ENCODE peak calls at places on chromosomes 6 and 20, in seven cellular contexts. N, A, R, V, T, S and C are unnamed samples.

GRCh38 chr20:8790442-8791074 is 278.3 kb upstream of the PLCB4 start:
- DNase-seq in V (no peak), T (peak), R (peak), A (peak), S (peak), N (peak), C (peak)

GRCh38 chr6:142605922-142606321 is 304.1 kb downstream of the ADGRG6 start:
- DNase-seq in R (no peak), V (no peak), T (peak), A (no peak), S (peak), N (no peak), C (peak)

GRCh38 chr20:19998990-19999705 is 18.0 kb upstream of the NAA20 start:
- DNase-seq in V (no peak), R (no peak), T (no peak), S (no peak), A (no peak), N (no peak), C (no peak)

GRCh38 chr6:39669117-39669690 is 56.0 kb downstream of the KIF6 start:
- DNase-seq in T (no peak), V (no peak), N (no peak), A (no peak), R (no peak), S (peak), C (no peak)

GRCh38 chr6:111701146-111701545 is 95.5 kb upstream of the TRAF3IP2 start:
- DNase-seq in T (no peak), N (no peak), V (no peak), A (no peak), R (no peak), S (no peak), C (no peak)

GRCh38 chr6:85044336-85044735 is 279.9 kb upstream of the TBX18 start:
- DNase-seq in V (no peak), A (no peak), N (no peak), T (peak), R (no peak), S (no peak), C (peak)

GRCh38 chr6:136411028-136411329 is 121.3 kb upstream of the BCLAF1 start:
- DNase-seq in T (no peak), V (no peak), N (no peak), A (no peak), R (no peak), S (no peak), C (no peak)

GRCh38 chr20:60101201-60101893 is 143.1 kb downstream of the CDH26 start:
- DNase-seq in N (no peak), S (no peak), V (peak), R (no peak), A (no peak), T (no peak), C (no peak)

GRCh38 chr6:44238687-44239350 is 8.1 kb upstream of the HSP90AB1 start:
- DNase-seq in A (no peak), V (no peak), N (no peak), S (no peak), T (no peak), R (peak), C (no peak)

GRCh38 chr20:39070484-39071231 is 108.5 kb downstream of the DHX35 start:
- DNase-seq in A (no peak), S (peak), T (peak), N (no peak), R (peak), V (no peak), C (peak)

GRCh38 chr6:33205172-33206026 is 944 bp downstream of the HSD17B8 start:
- DNase-seq in A (peak), T (peak), V (no peak), S (no peak), N (peak), R (peak), C (no peak)

GRCh38 chr20:1174787-1175186 is 10.0 kb downstream of the TMEM74B start:
- DNase-seq in A (no peak), R (no peak), T (no peak), N (peak), S (no peak), V (no peak), C (no peak)

GRCh38 chr6:44001318-44001868 is 125.9 kb downstream of the MRPL14 start:
- DNase-seq in A (peak), N (peak), R (no peak), S (peak), V (peak), T (no peak), C (peak)

GRCh38 chr20:2604506-2604835 is 48.0 kb upstream of the NOP56 start:
- DNase-seq in T (no peak), A (no peak), S (no peak), R (no peak), V (no peak), N (no peak), C (no peak)

GRCh38 chr6:34530753-34531365 is 25.3 kb downstream of the SPDEF start:
- DNase-seq in T (no peak), A (no peak), V (no peak), S (no peak), R (no peak), N (peak), C (no peak)

GRCh38 chr6:43669050-43669921 is 18.3 kb downstream of the MRPS18A start:
- DNase-seq in N (peak), T (peak), S (peak), V (no peak), R (no peak), A (no peak), C (peak)

DNA sequence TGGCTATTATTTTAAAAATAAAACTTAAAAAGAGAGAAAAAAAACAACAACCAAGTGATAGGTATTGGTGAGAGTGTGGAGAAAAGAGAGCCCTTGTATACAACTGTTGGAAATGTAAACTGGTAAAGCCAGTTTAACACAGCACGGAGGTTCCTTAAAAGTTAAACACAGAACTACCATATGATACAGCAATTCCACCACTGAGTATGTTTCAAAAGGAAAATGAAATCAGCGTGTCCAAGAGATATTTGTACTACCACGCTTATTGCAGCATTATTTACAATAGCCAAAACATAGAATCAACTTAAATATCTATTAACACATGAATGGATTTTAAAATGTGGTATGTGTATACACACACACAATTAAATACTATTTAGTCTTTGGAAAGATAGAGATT is 1.1 kb downstream of the PTCHD4 start:
- DNase-seq in N (no peak), T (no peak), A (no peak), S (peak), R (peak), V (no peak), C (no peak)
- H3K4me3 ChIP-seq in N (no peak), T (peak), A (no peak), S (peak), R (no peak), V (peak), C (no peak)

DNA sequence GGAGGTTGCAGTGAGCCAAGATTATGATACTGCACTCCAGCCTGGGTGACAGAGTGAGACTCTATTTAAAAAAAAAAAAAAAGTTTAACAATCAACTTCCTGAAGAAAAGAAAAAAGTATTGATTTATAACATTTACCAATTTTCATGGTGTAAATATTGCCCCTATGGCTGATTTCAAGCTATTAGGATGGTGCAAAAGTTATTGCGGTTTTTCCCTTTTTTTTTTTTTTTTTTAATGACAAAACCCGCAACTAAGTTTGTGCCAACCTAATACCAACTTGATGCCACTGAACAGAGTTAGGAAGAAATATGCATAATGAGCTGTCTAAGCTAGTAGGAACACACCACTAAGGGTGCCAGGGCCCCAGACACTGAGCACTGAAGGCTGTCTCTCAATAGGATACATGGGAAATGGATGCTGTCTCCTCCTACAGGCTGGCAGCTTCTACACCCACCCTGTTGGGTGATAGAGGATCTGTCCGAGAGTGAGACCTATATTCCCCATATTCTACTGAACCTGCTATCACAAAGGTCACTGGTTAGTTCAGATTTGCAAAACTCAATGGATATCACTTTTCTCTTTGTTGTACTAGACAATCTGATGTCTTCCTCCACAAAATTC is 6.5 kb upstream of the PERP start:
- DNase-seq in V (no peak), T (no peak), R (no peak), N (no peak), S (no peak), A (no peak), C (no peak)
- TF ChIP-seq CTCF in V (no peak), T (no peak), R (peak), N (no peak), S (no peak), A (no peak), C (no peak)

GRCh38 chr6:36757943-36758508 is 60.4 kb downstream of the RAB44 start:
- DNase-seq in T (no peak), A (no peak), N (no peak), S (no peak), V (no peak), R (no peak), C (no peak)
- H3K4me3 ChIP-seq in T (no peak), A (peak), N (no peak), S (no peak), V (no peak), R (no peak), C (no peak)

GRCh38 chr6:24936641-24937317 is 1.0 kb upstream of the RIPOR2 start:
- DNase-seq in S (no peak), T (peak), R (peak), N (no peak), A (no peak), V (no peak), C (no peak)
- TF ChIP-seq CTCF in S (no peak), T (no peak), R (no peak), N (no peak), A (no peak), V (no peak), C (no peak)

GRCh38 chr20:46709459-46710148 is at the start of gene SLC2A10:
- DNase-seq in R (peak), N (peak), S (peak), T (peak), A (no peak), V (peak), C (peak)
- H3K4me3 ChIP-seq in R (peak), N (peak), S (peak), T (peak), A (no peak), V (peak), C (peak)

GRCh38 chr6:52726193-52726542 is 37.1 kb downstream of the GSTA2 start:
- DNase-seq in R (no peak), T (no peak), V (no peak), N (no peak), A (no peak), S (no peak), C (no peak)

GRCh38 chr6:52725530-52726192 is 37.6 kb downstream of the GSTA2 start:
- DNase-seq in N (peak), V (no peak), A (no peak), R (peak), T (peak), S (no peak), C (peak)

GRCh38 chr6:52725133-52725529 is 38.1 kb downstream of the GSTA2 start:
- DNase-seq in V (no peak), R (peak), A (no peak), N (peak), S (no peak), T (peak), C (peak)

GRCh38 chr6:52724041-52724405 is 39.3 kb downstream of the GSTA2 start:
- DNase-seq in A (no peak), S (peak), T (peak), N (no peak), V (no peak), R (no peak), C (peak)

GRCh38 chr6:52724406-52725121 is 38.7 kb downstream of the GSTA2 start:
- DNase-seq in T (peak), A (peak), N (peak), R (peak), V (peak), S (peak), C (peak)
- TF ChIP-seq CTCF in T (peak), A (peak), N (peak), R (peak), V (peak), S (peak), C (peak)

DNA sequence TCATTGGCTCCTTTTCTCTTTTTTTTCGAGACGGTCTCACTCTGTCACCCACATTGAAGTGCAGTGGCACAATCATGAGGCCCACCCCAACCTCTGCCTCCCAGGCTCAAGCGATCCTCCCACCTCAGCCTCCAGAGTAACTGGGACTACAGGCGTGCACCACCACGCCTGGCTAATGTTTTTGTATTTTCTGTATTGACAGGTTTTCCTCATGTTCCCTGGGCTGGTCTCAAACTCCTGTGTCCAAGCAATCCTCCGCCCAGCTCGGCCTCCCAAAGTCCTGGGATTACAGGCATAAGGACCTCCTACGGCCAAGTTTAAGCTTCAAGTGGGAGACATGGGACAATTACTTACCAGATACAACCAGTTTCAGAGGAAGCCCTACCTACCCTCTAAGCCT is 9.4 kb upstream of the POU5F1 start:
- DNase-seq in A (no peak), V (no peak), T (no peak), R (no peak), S (no peak), N (no peak), C (no peak)
- H3K4me3 ChIP-seq in A (peak), V (peak), T (peak), R (no peak), S (peak), N (no peak), C (peak)

GRCh38 chr6:132830236-132830799 is 15.9 kb downstream of the RPS12 start:
- DNase-seq in T (peak), V (no peak), R (peak), N (peak), A (peak), S (peak), C (peak)
- TF ChIP-seq CTCF in T (peak), V (peak), R (peak), N (peak), A (peak), S (peak), C (peak)

GRCh38 chr20:58514321-58515239 is 619 bp downstream of the APCDD1L start:
- DNase-seq in V (no peak), R (no peak), S (peak), T (peak), A (no peak), N (no peak), C (no peak)
- H3K4me3 ChIP-seq in V (no peak), R (peak), S (peak), T (peak), A (no peak), N (no peak), C (peak)

DNA sequence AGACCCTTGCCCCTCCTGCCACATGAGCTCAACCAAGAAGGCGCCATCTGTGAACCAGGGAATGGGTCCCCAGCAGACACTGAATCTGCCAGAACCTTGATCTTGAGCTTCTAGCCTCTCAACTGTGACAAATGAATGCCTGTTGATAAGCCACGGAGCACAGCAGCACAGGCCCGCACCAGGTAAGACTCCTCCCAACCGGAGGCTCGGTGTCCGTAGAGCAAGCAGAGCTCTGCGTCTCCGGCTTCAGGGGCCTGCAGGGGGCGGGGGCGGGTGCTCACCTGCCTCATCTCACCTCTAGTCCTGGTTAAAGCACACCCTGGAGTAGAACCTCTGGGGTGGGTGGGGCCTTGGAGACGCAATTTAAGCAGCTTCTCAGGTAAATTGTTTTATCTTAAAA is 122.7 kb downstream of the SMOC2 start:
- DNase-seq in A (no peak), N (no peak), S (no peak), V (no peak), R (no peak), T (no peak), C (no peak)
- TF ChIP-seq CTCF in A (no peak), N (no peak), S (no peak), V (no peak), R (no peak), T (no peak), C (no peak)